ENCODE peak calls at places on chromosomes 13 and 19, in six cellular contexts. S is body of pancreas, R is foreskin fibroblast, A is Calu3, P is cardiac septum, M is NB4. K is an unnamed sample.

GRCh38 chr13:29849071-29849541 is 1.3 kb downstream of the UBL3 start:
- DNase-seq in R (no peak), M (peak), S (peak), A (no peak), P (no peak), K (peak)

GRCh38 chr13:34420975-34421719 is 520.9 kb upstream of the NBEA start:
- DNase-seq in M (no peak), S (no peak), R (no peak), A (no peak), P (peak), K (peak)

GRCh38 chr13:63481334-63481733 is 2065.7 kb upstream of the PCDH20 start:
- DNase-seq in R (no peak), A (no peak), P (no peak), S (no peak), M (no peak), K (no peak)

GRCh38 chr13:49098198-49098597 is 121.9 kb upstream of the MLNR start:
- DNase-seq in M (peak), S (no peak), R (peak), A (peak), P (no peak), K (peak)

GRCh38 chr13:104586010-104586746 is 1520.0 kb upstream of the SLC10A2 start:
- DNase-seq in S (peak), A (peak), M (no peak), P (no peak), R (no peak), K (peak)

GRCh38 chr19:39969681-39970423 is 1.1 kb upstream of the PSMC4 start:
- DNase-seq in R (no peak), P (no peak), M (no peak), S (no peak), A (no peak), K (no peak)

GRCh38 chr13:108609353-108609752 is 20.1 kb upstream of the MYO16 start:
- DNase-seq in M (peak), S (no peak), P (no peak), A (no peak), R (no peak), K (peak)

GRCh38 chr13:22369090-22369489 is 698.2 kb downstream of the FGF9 start:
- DNase-seq in R (no peak), S (no peak), A (no peak), P (no peak), M (no peak), K (no peak)

GRCh38 chr19:15829277-15829770 is 13.9 kb upstream of the OR10H1 start:
- DNase-seq in M (no peak), S (no peak), R (no peak), A (peak), P (peak), K (no peak)

GRCh38 chr13:104143760-104144406 is 1077.7 kb upstream of the SLC10A2 start:
- DNase-seq in M (no peak), S (no peak), R (no peak), A (peak), P (no peak), K (peak)

GRCh38 chr13:42215578-42216421 is 56.2 kb upstream of the AKAP11 start:
- DNase-seq in S (peak), M (peak), R (peak), P (no peak), A (peak), K (peak)

GRCh38 chr19:13764821-13765394 is 586 bp downstream of the MRI1 start:
- DNase-seq in S (peak), A (no peak), P (no peak), R (no peak), M (peak), K (peak)

GRCh38 chr19:29119582-29119981 is 93.4 kb downstream of the UQCRFS1 start:
- DNase-seq in M (peak), A (peak), R (no peak), P (no peak), S (no peak), K (no peak)

GRCh38 chr19:50817941-50818858 is 5.4 kb downstream of the KLK1 start:
- DNase-seq in R (peak), S (peak), M (peak), A (peak), P (peak), K (peak)

GRCh38 chr13:38463047-38463446 is 113.4 kb downstream of the UFM1 start:
- DNase-seq in P (no peak), M (no peak), A (no peak), S (no peak), R (no peak), K (no peak)

GRCh38 chr13:114222461-114222968 is 12.2 kb upstream of the CDC16 start:
- DNase-seq in S (peak), M (peak), P (no peak), R (no peak), A (no peak), K (no peak)

GRCh38 chr19:2578391-2578826 is 102.5 kb downstream of the GADD45B start:
- DNase-seq in A (peak), S (no peak), P (peak), M (no peak), R (no peak), K (peak)

GRCh38 chr19:10612515-10613119 is 12.7 kb upstream of the SLC44A2 start:
- DNase-seq in S (peak), M (no peak), P (peak), R (no peak), A (peak), K (no peak)

GRCh38 chr13:58620171-58620570 is 988.6 kb downstream of the PCDH17 start:
- DNase-seq in A (no peak), M (no peak), P (no peak), S (no peak), R (no peak), K (no peak)

GRCh38 chr19:35404879-35405622 is 34.2 kb downstream of the GPR42 start:
- DNase-seq in P (no peak), A (peak), S (no peak), M (no peak), R (peak), K (peak)

GRCh38 chr13:59038824-59039223 is 1124.9 kb downstream of the DIAPH3 start:
- DNase-seq in M (no peak), S (no peak), A (no peak), R (no peak), P (no peak), K (peak)

GRCh38 chr13:30572859-30573275 is 44.9 kb upstream of the USPL1 start:
- DNase-seq in R (peak), M (peak), A (no peak), S (no peak), P (no peak), K (peak)

GRCh38 chr19:32264568-32264967 is 80.8 kb upstream of the ZNF507 start:
- DNase-seq in A (no peak), S (no peak), P (no peak), M (no peak), R (no peak), K (no peak)

GRCh38 chr13:32838985-32839384 is 177.2 kb upstream of the KL start:
- DNase-seq in P (no peak), A (no peak), R (no peak), M (no peak), S (no peak), K (peak)

GRCh38 chr19:41912899-41913475 is 15.3 kb downstream of the ERFL start:
- DNase-seq in R (no peak), M (no peak), P (no peak), S (no peak), A (no peak), K (no peak)

GRCh38 chr19:17841371-17841809 is 6.4 kb downstream of the JAK3 start:
- DNase-seq in M (no peak), S (no peak), P (no peak), A (no peak), R (no peak), K (no peak)

GRCh38 chr19:37654525-37654832 is 786 bp downstream of the ZFP30 start:
- DNase-seq in M (peak), R (peak), S (no peak), A (no peak), P (no peak), K (peak)

GRCh38 chr13:65562305-65562704 is 1667.8 kb downstream of the PCDH9 start:
- DNase-seq in M (no peak), P (no peak), A (no peak), R (no peak), S (no peak), K (no peak)

GRCh38 chr13:40539954-40540706 is 126.3 kb downstream of the FOXO1 start:
- DNase-seq in M (no peak), A (peak), P (no peak), S (no peak), R (peak), K (peak)

GRCh38 chr13:99422556-99423220 is 78.6 kb upstream of the TM9SF2 start:
- DNase-seq in R (no peak), P (no peak), S (no peak), M (no peak), A (no peak), K (no peak)

GRCh38 chr13:73138276-73138950 is 79.6 kb downstream of the KLF5 start:
- DNase-seq in P (no peak), S (peak), R (peak), M (no peak), A (peak), K (peak)

GRCh38 chr19:13681509-13681908 is 82.8 kb upstream of the MRI1 start:
- DNase-seq in A (peak), P (no peak), M (no peak), R (no peak), S (no peak), K (peak)

GRCh38 chr19:42290523-42291436 is 11.2 kb upstream of the PRR19 start:
- DNase-seq in R (no peak), A (peak), M (peak), P (no peak), S (peak), K (no peak)